ENCODE peak calls at places on chromosomes 4 and X, in seven cellular contexts. F, X, M, U, C, H and K are unnamed samples.

GRCh38 chrX:118178450-118178849 is 61.8 kb upstream of the KLHL13 start:
- DNase-seq in F (no peak), X (no peak), M (no peak), U (no peak), C (no peak), H (no peak), K (no peak)

GRCh38 chr4:147547314-147548056 is 66.6 kb downstream of the EDNRA start:
- DNase-seq in F (no peak), X (peak), M (no peak), U (peak), C (no peak), H (no peak), K (peak)

GRCh38 chr4:146389561-146389960 is 132.2 kb downstream of the SLC10A7 start:
- DNase-seq in F (no peak), X (no peak), M (no peak), U (no peak), C (no peak), H (no peak), K (no peak)

GRCh38 chrX:32867781-32868523 is 343.4 kb downstream of the DMD start:
- DNase-seq in F (no peak), X (no peak), M (no peak), U (no peak), C (no peak), H (no peak), K (no peak)

GRCh38 chr4:189912170-189912569 is 28.5 kb upstream of the FRG1 start:
- DNase-seq in F (no peak), X (no peak), M (no peak), U (no peak), C (no peak), H (no peak), K (no peak)

GRCh38 chr4:136650541-136651277 is 881.6 kb downstream of the PCDH18 start:
- DNase-seq in F (peak), X (peak), M (no peak), U (peak), C (no peak), H (no peak), K (peak)

GRCh38 chr4:174156239-174156826 is 127.1 kb downstream of the FBXO8 start:
- DNase-seq in F (peak), X (peak), M (peak), U (peak), C (no peak), H (no peak), K (peak)

GRCh38 chrX:117538441-117539418 is 577.9 kb downstream of the KLHL13 start:
- DNase-seq in F (no peak), X (no peak), M (no peak), U (no peak), C (no peak), H (no peak), K (no peak)

GRCh38 chr4:150909116-150909515 is 106.0 kb downstream of the LRBA start:
- DNase-seq in F (no peak), X (no peak), M (no peak), U (no peak), C (no peak), H (no peak), K (no peak)

GRCh38 chrX:26915064-26915463 is 548.1 kb downstream of the PPP4R3C start:
- DNase-seq in F (no peak), X (peak), M (no peak), U (no peak), C (no peak), H (no peak), K (no peak)

GRCh38 chrX:129980043-129980442 is 2.4 kb upstream of the BCORL1 start:
- DNase-seq in F (no peak), X (no peak), M (peak), U (no peak), C (peak), H (peak), K (no peak)

GRCh38 chrX:11465648-11466411 is 172.6 kb downstream of the AMELX start:
- DNase-seq in F (no peak), X (no peak), M (no peak), U (no peak), C (no peak), H (no peak), K (peak)

GRCh38 chr4:144701683-144702233 is 55.8 kb downstream of the HHIP start:
- DNase-seq in F (no peak), X (peak), M (no peak), U (peak), C (no peak), H (no peak), K (peak)

GRCh38 chr4:185955817-185956542 is 113.0 kb upstream of the TLR3 start:
- DNase-seq in F (no peak), X (no peak), M (no peak), U (no peak), C (no peak), H (no peak), K (no peak)

GRCh38 chr4:3346146-3346545 is 53.3 kb downstream of the RGS12 start:
- DNase-seq in F (peak), X (peak), M (peak), U (peak), C (no peak), H (no peak), K (peak)

GRCh38 chr4:53712326-53712725 is 121.0 kb upstream of the LNX1 start:
- DNase-seq in F (no peak), X (no peak), M (peak), U (no peak), C (no peak), H (no peak), K (no peak)

GRCh38 chrX:11100281-11101035 is 10.7 kb upstream of the HCCS start:
- DNase-seq in F (no peak), X (peak), M (peak), U (peak), C (no peak), H (no peak), K (peak)

GRCh38 chrX:105527759-105528158 is 294.6 kb upstream of the NRK start:
- DNase-seq in F (no peak), X (peak), M (no peak), U (peak), C (no peak), H (no peak), K (no peak)

GRCh38 chr4:124526321-124526720 is 186.2 kb downstream of the ANKRD50 start:
- DNase-seq in F (no peak), X (no peak), M (no peak), U (no peak), C (no peak), H (no peak), K (peak)

GRCh38 chrX:12400218-12400617 is 261.9 kb downstream of the FRMPD4 start:
- DNase-seq in F (no peak), X (no peak), M (no peak), U (no peak), C (no peak), H (no peak), K (no peak)

GRCh38 chrX:141668371-141668770 is 30.2 kb downstream of the SPANXD start:
- DNase-seq in F (no peak), X (peak), M (no peak), U (no peak), C (no peak), H (no peak), K (no peak)

GRCh38 chrX:71292669-71293379 is 8.7 kb upstream of the ITGB1BP2 start:
- DNase-seq in F (no peak), X (peak), M (no peak), U (no peak), C (no peak), H (no peak), K (peak)

GRCh38 chr4:24105183-24106039 is 215.6 kb upstream of the PPARGC1A start:
- DNase-seq in F (no peak), X (peak), M (no peak), U (peak), C (no peak), H (no peak), K (peak)

GRCh38 chr4:55181606-55182005 is 56.2 kb upstream of the KDR start:
- DNase-seq in F (no peak), X (peak), M (peak), U (peak), C (no peak), H (no peak), K (peak)

GRCh38 chrX:109797311-109797975 is 64.4 kb upstream of the ACSL4 start:
- DNase-seq in F (no peak), X (no peak), M (no peak), U (peak), C (no peak), H (no peak), K (no peak)

GRCh38 chr4:48175328-48175727 is 41.3 kb upstream of the TXK start:
- DNase-seq in F (no peak), X (no peak), M (peak), U (no peak), C (no peak), H (no peak), K (no peak)

GRCh38 chr4:73213917-73214663 is 44.5 kb downstream of the ANKRD17 start:
- DNase-seq in F (no peak), X (peak), M (no peak), U (peak), C (no peak), H (no peak), K (peak)

GRCh38 chrX:30935985-30936384 is 46.9 kb upstream of the TAB3 start:
- DNase-seq in F (peak), X (no peak), M (peak), U (peak), C (no peak), H (no peak), K (peak)

GRCh38 chr4:71136071-71136470 is 142.6 kb downstream of the DCK start:
- DNase-seq in F (no peak), X (no peak), M (peak), U (no peak), C (no peak), H (no peak), K (no peak)

GRCh38 chr4:79682161-79682560 is 274.1 kb upstream of the GK2 start:
- DNase-seq in F (no peak), X (peak), M (no peak), U (no peak), C (no peak), H (no peak), K (no peak)

GRCh38 chr4:181176306-181176705 is 1066.9 kb upstream of the TENM3 start:
- DNase-seq in F (no peak), X (peak), M (no peak), U (no peak), C (no peak), H (no peak), K (no peak)

GRCh38 chrX:9464435-9465371 is at the start of gene TBL1X:
- DNase-seq in F (no peak), X (no peak), M (peak), U (peak), C (peak), H (peak), K (peak)

GRCh38 chrX:112946227-112946626 is 105.6 kb upstream of the AMOT start:
- DNase-seq in F (no peak), X (no peak), M (no peak), U (no peak), C (no peak), H (no peak), K (no peak)

GRCh38 chr4:24588216-24588954 is 4.0 kb upstream of the DHX15 start:
- DNase-seq in F (no peak), X (no peak), M (peak), U (no peak), C (no peak), H (no peak), K (no peak)

GRCh38 chrX:135596495-135596894 is 76.0 kb downstream of the INTS6L start:
- DNase-seq in F (peak), X (no peak), M (peak), U (peak), C (peak), H (peak), K (peak)

DNA sequence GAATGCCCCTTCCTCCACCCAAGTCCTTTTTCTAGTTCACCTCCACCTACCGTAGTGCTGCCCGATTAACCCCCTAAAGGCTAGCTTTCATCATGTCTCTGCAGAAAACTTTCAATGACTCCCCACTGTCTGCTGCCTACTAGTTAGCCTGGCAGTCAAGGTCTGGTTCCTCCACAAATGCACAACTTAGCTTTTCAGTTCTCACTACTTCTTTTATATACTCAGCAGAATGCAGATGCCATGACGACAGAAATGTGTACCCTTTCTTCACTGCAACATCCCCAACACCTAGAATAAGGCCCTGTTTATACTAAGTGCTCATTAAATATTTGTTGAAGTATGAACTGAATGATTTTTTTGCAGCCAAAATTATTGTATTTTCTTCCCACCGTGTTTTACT is 30.9 kb upstream of the RASGEF1B start:
- DNase-seq in F (no peak), X (no peak), M (no peak), U (no peak), C (no peak), H (no peak), K (no peak)
- H3K4me3 ChIP-seq in F (no peak), X (no peak), M (no peak), U (no peak), C (no peak), H (no peak), K (no peak)

DNA sequence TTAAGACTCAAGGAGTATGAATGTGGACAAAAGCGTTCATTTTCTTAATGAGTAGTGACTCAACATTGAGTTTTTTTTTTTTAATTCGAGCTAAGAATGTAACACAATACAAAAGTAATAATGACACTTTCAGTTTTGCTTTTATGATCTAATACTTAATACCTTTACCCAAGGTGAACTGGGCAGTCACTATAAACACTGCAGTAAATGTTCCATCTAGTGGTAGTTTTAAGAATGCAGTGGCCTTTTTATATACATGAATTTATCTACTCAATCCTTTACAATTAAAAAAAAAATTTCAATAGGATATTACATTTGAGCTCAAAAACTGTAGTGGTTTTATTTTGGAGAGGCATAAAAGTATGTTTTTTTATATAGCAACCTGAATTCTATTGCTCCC is 33.9 kb downstream of the PDK3 start:
- DNase-seq in F (no peak), X (no peak), M (peak), U (peak), C (no peak), H (no peak), K (peak)
- H3K4me3 ChIP-seq in F (no peak), X (no peak), M (no peak), U (no peak), C (no peak), H (no peak), K (no peak)

DNA sequence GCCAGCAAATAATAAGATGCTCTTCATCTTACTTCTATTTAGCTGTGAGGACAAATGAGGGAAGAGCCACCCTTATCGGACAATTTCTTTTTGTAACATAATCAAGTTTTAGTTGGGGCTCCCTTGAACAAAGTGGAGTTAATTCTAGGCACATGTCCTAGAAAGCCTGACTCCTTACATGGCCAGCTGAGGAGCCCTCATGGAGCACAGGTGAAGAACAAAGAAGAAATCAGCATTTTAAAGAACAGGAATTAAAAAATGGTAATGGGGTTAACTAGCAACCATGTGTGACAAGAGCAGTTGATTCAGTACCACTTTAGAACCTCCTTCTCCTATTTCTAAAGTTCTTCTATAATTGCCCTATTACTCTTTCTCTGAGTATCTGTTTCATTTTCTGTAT is 15.9 kb downstream of the GPR82 start:
- DNase-seq in F (no peak), X (no peak), M (no peak), U (no peak), C (no peak), H (no peak), K (no peak)
- H3K4me3 ChIP-seq in F (no peak), X (no peak), M (no peak), U (no peak), C (no peak), H (no peak), K (no peak)

GRCh38 chr4:40200881-40201797 is 4.3 kb downstream of the RHOH start:
- DNase-seq in F (no peak), X (peak), M (no peak), U (no peak), C (no peak), H (no peak), K (peak)

GRCh38 chr4:40197879-40198689 is 1.3 kb downstream of the RHOH start:
- DNase-seq in F (no peak), X (no peak), M (no peak), U (no peak), C (no peak), H (no peak), K (no peak)

GRCh38 chr4:40196724-40197281 is at the start of gene RHOH:
- DNase-seq in F (no peak), X (no peak), M (no peak), U (no peak), C (no peak), H (peak), K (no peak)

GRCh38 chr4:40199999-40200880 is 3.4 kb downstream of the RHOH start:
- DNase-seq in F (no peak), X (peak), M (no peak), U (no peak), C (no peak), H (peak), K (peak)

GRCh38 chr4:40199179-40199670 is 2.4 kb downstream of the RHOH start:
- DNase-seq in F (no peak), X (no peak), M (no peak), U (no peak), C (no peak), H (no peak), K (no peak)
- H3K4me3 ChIP-seq in F (no peak), X (no peak), M (no peak), U (no peak), C (peak), H (peak), K (no peak)

GRCh38 chr4:15848191-15848842 is 70.2 kb downstream of the CD38 start:
- DNase-seq in F (peak), X (peak), M (no peak), U (no peak), C (no peak), H (no peak), K (no peak)
- H3K4me3 ChIP-seq in F (no peak), X (no peak), M (no peak), U (no peak), C (no peak), H (no peak), K (no peak)

GRCh38 chr4:76588268-76588667 is 153.2 kb downstream of the SHROOM3 start:
- DNase-seq in F (no peak), X (no peak), M (no peak), U (no peak), C (no peak), H (no peak), K (no peak)

GRCh38 chr4:76589402-76589801 is 154.4 kb downstream of the SHROOM3 start:
- DNase-seq in F (no peak), X (peak), M (no peak), U (peak), C (no peak), H (no peak), K (peak)

GRCh38 chr4:76590847-76591281 is 155.8 kb downstream of the SHROOM3 start:
- DNase-seq in F (no peak), X (peak), M (no peak), U (peak), C (no peak), H (no peak), K (peak)

GRCh38 chr4:76591992-76592391 is 157.0 kb downstream of the SHROOM3 start:
- DNase-seq in F (no peak), X (no peak), M (no peak), U (no peak), C (no peak), H (no peak), K (no peak)

GRCh38 chr4:76589872-76590846 is 155.1 kb downstream of the SHROOM3 start:
- DNase-seq in F (peak), X (peak), M (peak), U (peak), C (peak), H (no peak), K (peak)
- H3K4me3 ChIP-seq in F (peak), X (peak), M (no peak), U (no peak), C (no peak), H (no peak), K (no peak)

GRCh38 chr4:99817310-99817885 is 771 bp downstream of the DAPP1 start:
- DNase-seq in F (no peak), X (no peak), M (no peak), U (no peak), C (no peak), H (no peak), K (no peak)
- H3K4me3 ChIP-seq in F (no peak), X (no peak), M (no peak), U (no peak), C (peak), H (peak), K (no peak)